ENCODE peak calls at places on chromosome 15, in four cellular contexts. P, D, E and F are unnamed samples.

GRCh38 chr15:78147566-78147965 is 1.6 kb upstream of the IDH3A start:
- DNase-seq in D (no peak), P (no peak), E (no peak), F (no peak)

GRCh38 chr15:34900748-34901147 is 68.8 kb downstream of the AQR start:
- DNase-seq in P (no peak), E (no peak), D (no peak), F (no peak)

GRCh38 chr15:87931584-87931983 is 325.0 kb downstream of the NTRK3 start:
- DNase-seq in P (no peak), E (no peak), D (no peak), F (no peak)

GRCh38 chr15:90664650-90665287 is 52.4 kb upstream of the BLM start:
- DNase-seq in D (peak; percentile 44), P (peak; percentile 31), E (no peak), F (no peak)

GRCh38 chr15:39629376-39629775 is 48.5 kb downstream of the THBS1 start:
- DNase-seq in E (peak; percentile 74), D (peak; percentile 73), P (peak; percentile 43), F (no peak)

GRCh38 chr15:90270502-90271150 is 5.2 kb downstream of the NGRN start:
- DNase-seq in E (no peak), P (no peak), D (no peak), F (no peak)

GRCh38 chr15:39459538-39459937 is 121.3 kb upstream of the THBS1 start:
- DNase-seq in D (no peak), E (no peak), P (no peak), F (no peak)

GRCh38 chr15:32747886-32748285 is 30.1 kb downstream of the GREM1 start:
- DNase-seq in P (no peak), E (no peak), D (no peak), F (no peak)

GRCh38 chr15:82737975-82738374 is 28.3 kb upstream of the AP3B2 start:
- DNase-seq in P (peak; percentile 15), E (no peak), D (no peak), F (no peak)

GRCh38 chr15:49037546-49037940 is 8.7 kb downstream of the SECISBP2L start:
- DNase-seq in D (no peak), E (no peak), P (no peak), F (no peak)

GRCh38 chr15:83379574-83379973 is 67.6 kb upstream of the SH3GL3 start:
- DNase-seq in P (no peak), D (no peak), E (no peak), F (no peak)

GRCh38 chr15:71219646-71220045 is 104.4 kb downstream of the THSD4 start:
- DNase-seq in E (no peak), D (peak; percentile 90), P (peak; percentile 94), F (no peak)

GRCh38 chr15:78341057-78341763 is 1.1 kb downstream of the CRABP1 start:
- DNase-seq in D (no peak), E (no peak), P (no peak), F (no peak)

GRCh38 chr15:77029166-77030041 is 34.5 kb downstream of the PSTPIP1 start:
- DNase-seq in E (no peak), P (no peak), D (no peak), F (no peak)

GRCh38 chr15:63448261-63448660 is 56.1 kb upstream of the USP3 start:
- DNase-seq in E (no peak), D (no peak), P (no peak), F (no peak)

GRCh38 chr15:65396283-65396964 is 18.6 kb upstream of the IGDCC3 start:
- DNase-seq in P (no peak), E (no peak), D (no peak), F (no peak)

GRCh38 chr15:100131321-100132224 is 210.2 kb downstream of the ADAMTS17 start:
- DNase-seq in E (peak; percentile 42), D (peak; percentile 55), P (peak; percentile 39), F (no peak)

GRCh38 chr15:62287066-62287857 is 122.2 kb upstream of the C2CD4B start:
- DNase-seq in E (no peak), D (no peak), P (peak; percentile 18), F (no peak)

GRCh38 chr15:60152386-60152785 is 148.3 kb downstream of the FOXB1 start:
- DNase-seq in P (no peak), E (no peak), D (no peak), F (no peak)

GRCh38 chr15:74251187-74251811 is 15.2 kb downstream of the CCDC33 start:
- DNase-seq in D (no peak), E (no peak), P (no peak), F (no peak)

GRCh38 chr15:60917469-60918130 is 311.5 kb downstream of the RORA start:
- DNase-seq in P (peak; percentile 18), D (peak; percentile 58), E (no peak), F (no peak)

GRCh38 chr15:39454189-39454986 is 126.5 kb upstream of the THBS1 start:
- DNase-seq in D (peak; percentile 98), E (no peak), P (peak; percentile 50), F (no peak)

GRCh38 chr15:73264881-73265280 is 103.9 kb downstream of the HCN4 start:
- DNase-seq in E (no peak), P (no peak), D (no peak), F (no peak)

GRCh38 chr15:42846647-42847046 is 73.9 kb downstream of the TTBK2 start:
- DNase-seq in D (no peak), P (no peak), E (no peak), F (no peak)

GRCh38 chr15:89824607-89824867 is 9.9 kb upstream of the ANPEP start:
- DNase-seq in E (no peak), P (no peak), D (no peak), F (no peak)

GRCh38 chr15:45919806-45920205 is 285.0 kb downstream of the SQOR start:
- DNase-seq in P (peak; percentile 8), E (no peak), D (peak; percentile 89), F (no peak)

GRCh38 chr15:101657968-101658784 is 6.0 kb upstream of the TM2D3 start:
- DNase-seq in P (no peak), E (no peak), D (no peak), F (no peak)

GRCh38 chr15:82139823-82140268 is 94.0 kb upstream of the MEX3B start:
- DNase-seq in E (no peak), P (peak; percentile 70), D (peak; percentile 75), F (no peak)

GRCh38 chr15:45704329-45705249 is 69.8 kb downstream of the SQOR start:
- DNase-seq in P (peak; percentile 37), D (peak; percentile 59), E (no peak), F (peak; percentile 57)

GRCh38 chr15:28899061-28899738 is 13.4 kb downstream of the APBA2 start:
- DNase-seq in E (no peak), D (no peak), P (no peak), F (no peak)

GRCh38 chr15:39504812-39505211 is 76.1 kb upstream of the THBS1 start:
- DNase-seq in E (no peak), D (peak; percentile 57), P (peak; percentile 91), F (no peak)